ENCODE peak calls at places on chromosomes 3 and 15, in ten cellular contexts. Y is mucosa of descending colon; L is PC-9; P is right lobe of liver; H is heart right ventricle; C is epithelial cell of proximal tubule; I is HepG2; R is fibroblast of the aortic adventitia; T is CD8-positive, alpha-beta memory T cell; W is SK-N-SH. A is an unnamed sample.

GRCh38 chr15:89851665-89852341 is 37.2 kb upstream of the ANPEP start:
- DNase-seq in Y (no peak), L (no peak), P (no peak), H (no peak), C (no peak), I (no peak), R (peak), T (no peak), W (no peak), A (no peak)

GRCh38 chr15:81296673-81297072 is 27.3 kb downstream of the STARD5 start:
- DNase-seq in Y (peak), L (no peak), P (peak), H (peak), C (no peak), I (no peak), R (no peak), T (peak), W (no peak), A (no peak)

GRCh38 chr3:8743911-8744310 is 10.3 kb downstream of the CAV3 start:
- DNase-seq in Y (no peak), L (no peak), P (no peak), H (no peak), C (no peak), I (no peak), R (no peak), T (no peak), W (no peak), A (no peak)

GRCh38 chr3:129230311-129231019 is 18.9 kb upstream of the COPG1 start:
- DNase-seq in Y (no peak), L (peak), P (no peak), H (no peak), C (no peak), I (peak), R (peak), T (no peak), W (no peak), A (no peak)

GRCh38 chr15:66071621-66072295 is 181.8 kb downstream of the MEGF11 start:
- DNase-seq in Y (no peak), L (no peak), P (no peak), H (no peak), C (no peak), I (no peak), R (peak), T (no peak), W (no peak), A (no peak)

GRCh38 chr3:30508319-30508718 is 98.1 kb upstream of the TGFBR2 start:
- DNase-seq in Y (no peak), L (no peak), P (no peak), H (no peak), C (no peak), I (no peak), R (no peak), T (no peak), W (no peak), A (no peak)

GRCh38 chr3:184155644-184156521 is 706 bp downstream of the DVL3 start:
- DNase-seq in Y (peak), L (no peak), P (peak), H (peak), C (no peak), I (peak), R (no peak), T (peak), W (peak), A (peak)

GRCh38 chr3:140756240-140757016 is 78.6 kb downstream of the TRIM42 start:
- DNase-seq in Y (no peak), L (no peak), P (no peak), H (no peak), C (no peak), I (no peak), R (no peak), T (no peak), W (no peak), A (no peak)

GRCh38 chr15:62153228-62153627 is 11.9 kb downstream of the C2CD4B start:
- DNase-seq in Y (no peak), L (no peak), P (no peak), H (no peak), C (no peak), I (no peak), R (no peak), T (no peak), W (no peak), A (no peak)

GRCh38 chr3:29347412-29347811 is 66.5 kb downstream of the RBMS3 start:
- DNase-seq in Y (no peak), L (no peak), P (no peak), H (no peak), C (no peak), I (no peak), R (peak), T (no peak), W (no peak), A (no peak)

GRCh38 chr15:78418239-78418638 is 19.8 kb upstream of the IREB2 start:
- DNase-seq in Y (no peak), L (no peak), P (no peak), H (no peak), C (no peak), I (no peak), R (no peak), T (no peak), W (no peak), A (no peak)

GRCh38 chr3:159025733-159026132 is 223.9 kb downstream of the MFSD1 start:
- DNase-seq in Y (no peak), L (no peak), P (no peak), H (no peak), C (no peak), I (no peak), R (no peak), T (no peak), W (no peak), A (no peak)

GRCh38 chr3:113695818-113696645 is at the start of gene USF3:
- DNase-seq in Y (peak), L (peak), P (peak), H (peak), C (no peak), I (peak), R (peak), T (peak), W (peak), A (peak)

GRCh38 chr3:33717616-33717865 is 513 bp downstream of the CLASP2 start:
- DNase-seq in Y (peak), L (no peak), P (peak), H (peak), C (peak), I (no peak), R (peak), T (no peak), W (peak), A (peak)

GRCh38 chr3:52245322-52246263 is at the start of gene PPM1M:
- DNase-seq in Y (peak), L (peak), P (peak), H (peak), C (no peak), I (no peak), R (peak), T (peak), W (peak), A (peak)

GRCh38 chr15:79332824-79333510 is 22.1 kb downstream of the TMED3 start:
- DNase-seq in Y (no peak), L (peak), P (no peak), H (no peak), C (no peak), I (no peak), R (no peak), T (no peak), W (no peak), A (peak)

GRCh38 chr3:156373095-156373494 is 181.8 kb downstream of the SSR3 start:
- DNase-seq in Y (no peak), L (no peak), P (no peak), H (no peak), C (no peak), I (no peak), R (no peak), T (no peak), W (peak), A (no peak)

GRCh38 chr3:193716155-193716554 is 123.1 kb downstream of the OPA1 start:
- DNase-seq in Y (no peak), L (no peak), P (no peak), H (no peak), C (no peak), I (no peak), R (no peak), T (no peak), W (no peak), A (no peak)

GRCh38 chr3:16885948-16886683 is 1.4 kb downstream of the PLCL2 start:
- DNase-seq in Y (no peak), L (no peak), P (no peak), H (no peak), C (no peak), I (no peak), R (peak), T (no peak), W (no peak), A (no peak)

DNA sequence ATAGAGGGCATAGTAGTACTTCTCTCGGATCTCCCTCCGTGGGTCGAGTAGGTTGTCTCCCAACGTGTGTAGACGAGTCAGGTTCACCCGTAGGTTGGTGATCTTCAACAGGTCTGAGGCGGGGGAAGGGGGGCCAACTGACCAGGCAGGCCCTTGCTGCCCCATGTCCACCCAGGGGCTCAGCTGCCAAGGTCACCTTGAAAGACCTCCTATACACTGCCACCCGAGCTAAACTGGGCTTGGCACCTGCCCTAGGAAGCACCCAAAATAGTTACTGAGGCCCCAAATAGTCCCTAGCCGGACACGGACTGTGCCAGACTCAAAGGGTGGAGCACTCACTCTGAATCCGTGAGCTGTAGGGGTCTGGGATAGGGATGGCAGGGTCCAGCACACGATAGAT is 1.8 kb downstream of the LAMB2 start:
- DNase-seq in Y (no peak), L (no peak), P (no peak), H (no peak), C (no peak), I (no peak), R (no peak), T (no peak), W (no peak), A (no peak)
- H3K4me3 ChIP-seq in Y (no peak), L (peak), P (no peak), H (no peak), C (no peak), I (no peak), R (peak), T (no peak), W (no peak), A (no peak)

GRCh38 chr3:62832569-62832968 is 42.6 kb downstream of the CADPS start:
- DNase-seq in Y (no peak), L (no peak), P (no peak), H (no peak), C (no peak), I (no peak), R (no peak), T (no peak), W (no peak), A (no peak)

GRCh38 chr3:62824965-62825592 is 50.1 kb downstream of the CADPS start:
- DNase-seq in Y (no peak), L (no peak), P (no peak), H (no peak), C (no peak), I (no peak), R (no peak), T (no peak), W (no peak), A (no peak)

GRCh38 chr3:62823461-62824050 is 51.7 kb downstream of the CADPS start:
- DNase-seq in Y (no peak), L (no peak), P (no peak), H (no peak), C (no peak), I (no peak), R (no peak), T (no peak), W (no peak), A (no peak)

GRCh38 chr3:62822905-62823304 is 52.3 kb downstream of the CADPS start:
- DNase-seq in Y (no peak), L (no peak), P (no peak), H (no peak), C (no peak), I (no peak), R (no peak), T (no peak), W (no peak), A (no peak)

GRCh38 chr3:62827550-62827949 is 47.7 kb downstream of the CADPS start:
- DNase-seq in Y (no peak), L (no peak), P (no peak), H (no peak), C (no peak), I (no peak), R (no peak), T (no peak), W (no peak), A (no peak)
- H3K4me3 ChIP-seq in Y (no peak), L (no peak), P (no peak), H (no peak), C (no peak), I (no peak), R (no peak), T (no peak), W (no peak), A (no peak)

DNA sequence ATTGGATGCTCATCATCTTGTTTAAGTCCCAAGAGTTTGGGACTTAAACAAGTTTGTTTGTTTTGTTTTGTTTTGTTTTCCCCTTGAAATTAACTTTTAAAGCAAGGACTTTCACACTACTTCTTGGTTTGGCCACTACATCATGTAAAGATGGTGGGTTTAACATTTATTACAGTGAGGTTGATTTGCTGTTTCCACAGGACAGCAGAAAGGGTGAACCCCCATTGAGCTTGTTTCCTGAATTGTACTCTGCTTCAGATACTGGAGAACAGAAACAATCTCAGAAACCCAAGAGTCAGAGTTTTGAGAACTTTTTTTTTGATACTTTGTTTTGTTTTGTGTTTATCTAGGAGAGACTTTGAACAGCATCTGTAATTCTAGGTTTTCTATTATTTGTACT is 6.7 kb downstream of the POU1F1 start:
- DNase-seq in Y (no peak), L (no peak), P (no peak), H (no peak), C (no peak), I (no peak), R (no peak), T (no peak), W (no peak), A (no peak)
- H3K4me3 ChIP-seq in Y (no peak), L (no peak), P (no peak), H (no peak), C (no peak), I (no peak), R (no peak), T (no peak), W (no peak), A (no peak)

GRCh38 chr3:38139652-38140051 is 1.2 kb downstream of the MYD88 start:
- DNase-seq in Y (no peak), L (no peak), P (peak), H (no peak), C (no peak), I (no peak), R (no peak), T (no peak), W (no peak), A (no peak)
- H3K4me3 ChIP-seq in Y (no peak), L (no peak), P (peak), H (no peak), C (peak), I (peak), R (peak), T (peak), W (peak), A (peak)

GRCh38 chr3:59261009-59261408 is 211.2 kb upstream of the CFAP20DC start:
- DNase-seq in Y (no peak), L (no peak), P (no peak), H (no peak), C (no peak), I (no peak), R (peak), T (no peak), W (no peak), A (no peak)
- H3K4me3 ChIP-seq in Y (no peak), L (no peak), P (no peak), H (no peak), C (no peak), I (no peak), R (no peak), T (no peak), W (no peak), A (no peak)

GRCh38 chr3:99931059-99931458 is 113.4 kb downstream of the CMSS1 start:
- DNase-seq in Y (no peak), L (no peak), P (no peak), H (no peak), C (no peak), I (peak), R (no peak), T (no peak), W (no peak), A (no peak)

GRCh38 chr3:99939834-99940233 is 122.2 kb downstream of the CMSS1 start:
- DNase-seq in Y (no peak), L (no peak), P (no peak), H (no peak), C (no peak), I (no peak), R (no peak), T (no peak), W (no peak), A (no peak)

GRCh38 chr3:99938270-99938955 is 120.8 kb downstream of the CMSS1 start:
- DNase-seq in Y (no peak), L (no peak), P (no peak), H (no peak), C (no peak), I (no peak), R (peak), T (no peak), W (no peak), A (no peak)

GRCh38 chr3:99933971-99934750 is 116.5 kb downstream of the CMSS1 start:
- DNase-seq in Y (no peak), L (no peak), P (no peak), H (no peak), C (no peak), I (no peak), R (no peak), T (no peak), W (no peak), A (no peak)

DNA sequence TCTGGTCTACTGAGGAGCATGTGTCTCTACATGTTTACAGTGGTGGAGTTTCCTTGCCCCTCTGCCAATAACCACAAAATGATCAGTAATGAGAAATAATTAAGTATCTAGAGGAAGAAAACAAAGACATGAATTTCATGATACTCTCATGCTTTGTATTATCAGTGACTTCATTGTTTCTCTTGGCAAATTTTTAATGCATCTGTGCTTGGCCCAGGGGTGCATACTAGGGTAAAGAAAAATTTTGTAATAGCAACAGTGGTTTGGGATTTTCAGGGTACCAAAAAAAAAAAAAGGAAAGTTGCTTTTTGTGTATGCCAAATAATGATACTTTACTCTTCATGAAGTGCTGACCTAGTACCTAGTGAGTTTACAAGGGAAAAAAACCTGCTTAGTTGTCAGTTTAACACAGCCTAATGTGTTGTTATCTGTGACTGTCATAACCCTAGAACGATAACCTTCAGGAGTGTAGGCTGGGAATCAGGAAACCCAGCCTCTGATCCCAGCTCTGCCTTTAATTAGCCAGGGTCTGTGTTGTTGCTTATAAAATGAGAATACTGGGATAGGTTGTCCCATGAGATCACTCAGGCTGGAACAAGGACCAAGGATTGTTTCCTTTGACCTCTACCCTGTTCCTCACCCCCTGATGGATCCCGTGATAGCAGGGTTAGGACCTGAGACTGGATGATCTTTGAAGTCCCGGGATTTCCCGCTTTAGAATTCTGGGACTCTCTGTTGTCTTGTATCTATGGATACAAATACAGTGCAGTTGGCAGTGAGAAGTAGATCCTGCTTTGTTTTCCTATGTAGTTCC is 117.5 kb downstream of the CMSS1 start:
- DNase-seq in Y (no peak), L (no peak), P (no peak), H (no peak), C (no peak), I (peak), R (peak), T (no peak), W (no peak), A (peak)
- H3K4me3 ChIP-seq in Y (no peak), L (no peak), P (no peak), H (no peak), C (no peak), I (no peak), R (no peak), T (no peak), W (no peak), A (no peak)

GRCh38 chr15:96352594-96353377 is 22.3 kb downstream of the NR2F2 start:
- DNase-seq in Y (no peak), L (no peak), P (no peak), H (no peak), C (no peak), I (no peak), R (no peak), T (no peak), W (no peak), A (no peak)

GRCh38 chr15:96350321-96350720 is 19.8 kb downstream of the NR2F2 start:
- DNase-seq in Y (no peak), L (no peak), P (no peak), H (no peak), C (no peak), I (no peak), R (no peak), T (no peak), W (no peak), A (no peak)

GRCh38 chr15:96349933-96350292 is 19.4 kb downstream of the NR2F2 start:
- DNase-seq in Y (no peak), L (no peak), P (no peak), H (no peak), C (no peak), I (no peak), R (no peak), T (no peak), W (no peak), A (no peak)

GRCh38 chr15:96351801-96352593 is 21.5 kb downstream of the NR2F2 start:
- DNase-seq in Y (no peak), L (no peak), P (peak), H (peak), C (no peak), I (no peak), R (no peak), T (no peak), W (no peak), A (no peak)

GRCh38 chr15:96350884-96351639 is 20.6 kb downstream of the NR2F2 start:
- DNase-seq in Y (no peak), L (no peak), P (no peak), H (no peak), C (no peak), I (no peak), R (no peak), T (no peak), W (no peak), A (no peak)
- H3K4me3 ChIP-seq in Y (no peak), L (no peak), P (peak), H (no peak), C (peak), I (no peak), R (no peak), T (no peak), W (no peak), A (no peak)

A was measured in hepatocyte.